ENCODE peak calls at places on chromosomes 12 and 14, in six cellular contexts. Y is heart left ventricle; U is CD8-positive, alpha-beta memory T cell; T is lung; X is SJSA1; A is esophagus muscularis mucosa. Q is an unnamed sample.

GRCh38 chr14:50085570-50086315 is 30.6 kb downstream of the VCPKMT start:
- DNase-seq in T (no peak), Y (no peak), U (peak; percentile 22), A (no peak), X (no peak), Q (no peak)

GRCh38 chr12:34395056-34396005 is 373.0 kb downstream of the ALG10 start:
- DNase-seq in U (no peak), A (peak; percentile 74), T (peak; percentile 21), X (peak; percentile 22), Y (peak; percentile 2), Q (peak; percentile 70)

GRCh38 chr14:88380405-88380804 is 5.1 kb upstream of the SPATA7 start:
- DNase-seq in U (no peak), Y (no peak), T (no peak), A (no peak), X (no peak), Q (no peak)

GRCh38 chr14:61574514-61574807 is 120.9 kb upstream of the HIF1A start:
- DNase-seq in T (no peak), A (no peak), Y (no peak), X (no peak), U (no peak), Q (no peak)

GRCh38 chr12:22283006-22283506 is 51.5 kb downstream of the ST8SIA1 start:
- DNase-seq in U (no peak), A (no peak), X (no peak), T (no peak), Y (no peak), Q (no peak)

GRCh38 chr12:28107679-28108078 is 82.6 kb upstream of the CCDC91 start:
- DNase-seq in X (no peak), Y (no peak), T (no peak), A (no peak), U (no peak), Q (no peak)

GRCh38 chr12:123532021-123532420 is 1.5 kb downstream of the RILPL1 start:
- DNase-seq in T (no peak), X (no peak), U (no peak), A (no peak), Y (peak; percentile 30), Q (no peak)

GRCh38 chr14:68906439-68906838 is 72.7 kb downstream of the ACTN1 start:
- DNase-seq in Y (no peak), A (no peak), T (no peak), U (no peak), X (no peak), Q (no peak)

GRCh38 chr14:80428171-80428570 is 216.9 kb upstream of the DIO2 start:
- DNase-seq in X (no peak), T (no peak), U (no peak), A (no peak), Y (no peak), Q (no peak)

GRCh38 chr14:53509227-53509822 is 356.2 kb upstream of the DDHD1 start:
- DNase-seq in Y (peak; percentile 29), X (no peak), T (no peak), A (no peak), U (no peak), Q (peak; percentile 95)

GRCh38 chr12:27226319-27226984 is 17.6 kb upstream of the STK38L start:
- DNase-seq in X (no peak), A (no peak), Y (peak; percentile 28), T (no peak), U (no peak), Q (no peak)

GRCh38 chr12:52337054-52337453 is 15.9 kb upstream of the KRT83 start:
- DNase-seq in U (no peak), A (no peak), Y (no peak), T (no peak), X (no peak), Q (no peak)

GRCh38 chr12:29795715-29796114 is 12.0 kb upstream of the TMTC1 start:
- DNase-seq in U (no peak), X (no peak), T (no peak), A (no peak), Y (no peak), Q (no peak)

GRCh38 chr14:58533417-58533816 is 104.3 kb upstream of the DACT1 start:
- DNase-seq in U (no peak), Y (no peak), X (no peak), T (no peak), A (no peak), Q (no peak)

GRCh38 chr12:6084261-6084968 is 40.1 kb downstream of the VWF start:
- DNase-seq in T (no peak), Y (no peak), A (no peak), U (no peak), X (peak; percentile 95), Q (no peak)

GRCh38 chr14:21073921-21074320 is 3.8 kb downstream of the ARHGEF40 start:
- DNase-seq in T (no peak), A (no peak), Y (no peak), X (no peak), U (no peak), Q (no peak)

GRCh38 chr14:30064454-30064853 is 136.8 kb upstream of the PRKD1 start:
- DNase-seq in A (no peak), U (no peak), Y (no peak), T (no peak), X (no peak), Q (no peak)

GRCh38 chr14:60768602-60769001 is 34.0 kb downstream of the MNAT1 start:
- DNase-seq in U (no peak), T (no peak), Y (no peak), A (no peak), X (no peak), Q (no peak)

GRCh38 chr12:28583771-28584261 is 393.6 kb downstream of the CCDC91 start:
- DNase-seq in T (no peak), Y (no peak), U (no peak), A (no peak), X (peak; percentile 70), Q (no peak)

GRCh38 chr14:101405171-101405883 is 156.0 kb upstream of the DIO3 start:
- DNase-seq in T (no peak), Y (no peak), X (no peak), U (no peak), A (no peak), Q (no peak)

GRCh38 chr14:104521816-104522745 is 57.5 kb upstream of the C14orf180 start:
- DNase-seq in T (no peak), X (peak; percentile 25), Y (no peak), A (no peak), U (no peak), Q (no peak)

GRCh38 chr12:53205747-53206146 is 1.3 kb downstream of the ITGB7 start:
- DNase-seq in T (no peak), X (peak; percentile 77), Y (no peak), U (peak; percentile 32), A (no peak), Q (no peak)

GRCh38 chr12:50599366-50600095 is 94.7 kb downstream of the DIP2B start:
- DNase-seq in Y (no peak), A (no peak), U (no peak), T (no peak), X (no peak), Q (no peak)

GRCh38 chr14:99177876-99178630 is 93.9 kb downstream of the BCL11B start:
- DNase-seq in U (no peak), X (peak; percentile 22), A (no peak), Y (no peak), T (no peak), Q (no peak)
- H3K4me1 ChIP-seq in U (peaks cover 51% of the 10 kb centered on the region), X (no peaks in the 10 kb centered on the region), A (peaks cover 5% of the 10 kb centered on the region), Y (no peaks in the 10 kb centered on the region), T (no peaks in the 10 kb centered on the region), Q (peaks cover 20% of the 10 kb centered on the region)

DNA sequence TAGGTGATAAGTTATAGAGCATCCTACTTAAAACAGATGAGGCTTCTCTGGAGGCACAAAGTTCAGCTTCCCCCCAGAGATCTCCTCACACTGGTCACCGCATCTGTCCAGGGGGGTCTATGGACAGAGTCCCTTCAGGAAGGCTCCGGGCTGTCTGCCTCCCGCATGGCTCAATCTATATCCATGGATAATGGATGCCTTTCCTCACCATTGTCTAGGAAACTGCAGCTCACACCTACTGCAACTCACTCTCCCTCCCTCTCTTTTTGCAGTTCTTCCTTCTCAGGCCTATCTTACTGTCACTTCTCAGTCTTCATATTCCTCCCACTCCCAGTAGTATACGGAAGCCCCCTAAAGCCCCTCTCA is 100.6 kb upstream of the BCL2L14 start:
- DNase-seq in U (no peak), Y (no peak), X (no peak), A (no peak), T (no peak), Q (no peak)
- H3K4me3 ChIP-seq in U (no peak overlapping the region), Y (no peak overlapping the region), X (no peak overlapping the region), A (no peak overlapping the region), T (no peak overlapping the region), Q (no peak overlapping the region)

GRCh38 chr12:1797991-1798733 is 22.2 kb upstream of the LRTM2 start:
- DNase-seq in U (no peak), X (no peak), Y (no peak), T (no peak), A (no peak), Q (peak; percentile 85)

GRCh38 chr12:1797011-1797901 is 23.1 kb upstream of the LRTM2 start:
- DNase-seq in A (no peak), T (peak; percentile 58), U (peak; percentile 51), Y (peak; percentile 65), X (no peak), Q (peak; percentile 84)

GRCh38 chr12:1799882-1800645 is 20.3 kb upstream of the LRTM2 start:
- DNase-seq in U (no peak), Y (no peak), A (no peak), T (no peak), X (peak; percentile 40), Q (no peak)

GRCh38 chr12:1799068-1799881 is 21.1 kb upstream of the LRTM2 start:
- DNase-seq in X (peak; percentile 41), A (no peak), U (no peak), Y (no peak), T (no peak), Q (no peak)

GRCh38 chr12:1798734-1799067 is 21.7 kb upstream of the LRTM2 start:
- DNase-seq in T (no peak), U (no peak), Y (no peak), X (no peak), A (no peak), Q (no peak)
- H3K4me1 ChIP-seq in T (peaks cover 6% of the 10 kb centered on the region), U (peaks cover 5% of the 10 kb centered on the region), Y (peaks cover 19% of the 10 kb centered on the region), X (peaks cover 16% of the 10 kb centered on the region), A (peaks cover 35% of the 10 kb centered on the region), Q (peaks cover 23% of the 10 kb centered on the region)

DNA sequence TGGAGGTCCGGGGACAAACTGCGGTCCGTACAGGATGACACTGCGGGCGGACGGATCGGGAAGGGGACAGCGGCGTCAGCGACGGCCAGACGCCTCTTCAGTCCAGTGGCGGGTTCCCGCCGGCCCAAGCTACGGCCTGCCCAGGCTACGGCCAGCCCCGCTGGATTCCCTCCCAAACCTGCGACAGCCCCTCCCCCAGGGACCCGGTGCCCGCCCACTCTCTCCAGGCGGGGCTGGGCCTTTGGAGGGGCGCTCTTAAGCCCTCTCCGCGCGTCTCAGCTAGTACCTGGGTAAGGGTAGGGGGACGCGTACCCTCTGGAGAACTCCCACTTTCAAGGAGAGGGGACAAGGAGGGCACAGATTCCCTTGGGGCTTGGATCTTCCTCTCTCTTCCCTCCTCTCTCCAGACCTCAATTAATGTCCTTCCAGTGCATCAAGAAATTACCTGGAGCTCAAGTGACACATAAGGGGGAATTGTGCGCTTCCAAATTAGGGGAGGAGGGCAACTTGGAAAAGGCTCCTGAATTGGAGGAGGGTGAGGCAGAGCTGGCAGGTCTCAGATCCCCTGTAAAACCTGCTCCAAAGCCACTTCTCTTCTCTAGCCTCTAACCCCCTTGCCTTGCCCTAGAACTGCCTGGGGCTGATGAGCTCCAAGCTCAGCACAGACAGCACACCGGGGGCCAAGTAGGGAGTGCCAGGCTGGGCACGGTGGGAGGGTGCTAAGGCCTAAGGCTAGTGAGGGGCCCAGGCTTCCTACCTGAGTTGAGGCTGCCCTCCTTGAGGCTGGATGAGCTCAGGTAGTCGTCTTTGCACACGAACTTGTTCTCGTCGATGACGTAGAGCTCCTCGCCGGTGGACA is 3.1 kb downstream of the LHX5 start:
- DNase-seq in Y (no peak), T (no peak), U (no peak), X (no peak), A (no peak), Q (no peak)
- H3K4me3 ChIP-seq in Y (no peak overlapping the region), T (no peak overlapping the region), U (no peak overlapping the region), X (no peak overlapping the region), A (no peak overlapping the region), Q (peak overlapping the region; percentile 29)

Q was measured in vagina.